ENCODE peak calls at places on chromosomes 2 and 18, in five cellular contexts. Z is mammary epithelial cell, G is LoVo, J is astrocyte, I is spleen. A is an unnamed sample.

GRCh38 chr2:40716879-40717278 is 265.0 kb upstream of the SLC8A1 start:
- DNase-seq in Z (peak; percentile 73), G (no peak), J (peak; percentile 87), I (no peak), A (no peak)

GRCh38 chr2:12718662-12719399 is 2.1 kb downstream of the TRIB2 start:
- DNase-seq in Z (peak; percentile 22), G (no peak), J (no peak), I (peak; percentile 80), A (peak; percentile 11)

GRCh38 chr2:149169653-149170052 is 131.2 kb downstream of the LYPD6B start:
- DNase-seq in Z (peak; percentile 94), G (peak; percentile 80), J (no peak), I (no peak), A (no peak)

GRCh38 chr2:230872968-230873669 is 8.4 kb downstream of the ITM2C start:
- DNase-seq in Z (no peak), G (no peak), J (no peak), I (no peak), A (no peak)

GRCh38 chr2:178005756-178006155 is 66.8 kb downstream of the PDE11A start:
- DNase-seq in Z (no peak), G (no peak), J (peak; percentile 5), I (no peak), A (no peak)

GRCh38 chr2:149410701-149411484 is 80.5 kb downstream of the LYPD6 start:
- DNase-seq in Z (peak; percentile 87), G (peak; percentile 5), J (peak; percentile 94), I (no peak), A (no peak)

GRCh38 chr18:23053756-23054457 is 81.4 kb upstream of the CABLES1 start:
- DNase-seq in Z (peak; percentile 49), G (no peak), J (peak; percentile 68), I (no peak), A (peak; percentile 67)

GRCh38 chr18:54479365-54479764 is 111.7 kb upstream of the DYNAP start:
- DNase-seq in Z (peak; percentile 21), G (no peak), J (no peak), I (no peak), A (no peak)

GRCh38 chr18:55280515-55280914 is 307.5 kb downstream of the TCF4 start:
- DNase-seq in Z (no peak), G (no peak), J (no peak), I (no peak), A (no peak)

GRCh38 chr2:17148298-17149228 is 369.7 kb downstream of the RAD51AP2 start:
- DNase-seq in Z (peak; percentile 15), G (no peak), J (no peak), I (no peak), A (peak; percentile 40)

GRCh38 chr2:55418512-55419235 is 982 bp downstream of the CCDC88A start:
- DNase-seq in Z (peak; percentile 14), G (no peak), J (no peak), I (no peak), A (no peak)

GRCh38 chr2:655626-656025 is 21.6 kb downstream of the TMEM18 start:
- DNase-seq in Z (peak; percentile 19), G (no peak), J (peak; percentile 8), I (no peak), A (no peak)

GRCh38 chr2:39948016-39948719 is 169.1 kb upstream of the THUMPD2 start:
- DNase-seq in Z (peak; percentile 33), G (no peak), J (peak; percentile 75), I (no peak), A (no peak)

GRCh38 chr2:136448986-136449780 is 316.2 kb upstream of the THSD7B start:
- DNase-seq in Z (no peak), G (no peak), J (no peak), I (no peak), A (no peak)

GRCh38 chr2:64019975-64020281 is 700 bp upstream of the VPS54 start:
- DNase-seq in Z (peak; percentile 39), G (no peak), J (peak; percentile 44), I (no peak), A (no peak)